ENCODE peak calls at places on chromosomes 11 and 22, in eight cellular contexts. One of them, this sample, is unnamed.

GRCh38 chr11:65574963-65575567 is 788 bp upstream of the EHBP1L1 start:
- DNase-seq in tibial artery: no peak
- DNase-seq in NCI-H460: no peak
- DNase-seq in stimulated activated CD8-positive, alpha-beta memory T cell treated with anti-CD3 and anti-CD28 coated beads, Interleukin-15, amount 100 ng/mL, for 1 hour: no peak
- DNase-seq in nephron progenitor cell: no peak
- DNase-seq in NCI-H2081: peak; percentile 91
- DNase-seq in AG10803: no peak
- DNase-seq in stimulated activated CD4-positive, alpha-beta T cell treated with anti-CD3 and anti-CD28 coated beads, Interleukin-4, amount 100 ng/mL, for 48 hours: no peak
- DNase-seq in this sample: no peak

GRCh38 chr22:24953294-24954113 is 988 bp downstream of the KIAA1671 start:
- DNase-seq in nephron progenitor cell: peak; percentile 55
- DNase-seq in stimulated activated CD8-positive, alpha-beta memory T cell treated with anti-CD3 and anti-CD28 coated beads, Interleukin-15, amount 100 ng/mL, for 1 hour: no peak
- DNase-seq in stimulated activated CD4-positive, alpha-beta T cell treated with anti-CD3 and anti-CD28 coated beads, Interleukin-4, amount 100 ng/mL, for 48 hours: no peak
- DNase-seq in NCI-H2081: no peak
- DNase-seq in NCI-H460: no peak
- DNase-seq in AG10803: no peak
- DNase-seq in tibial artery: no peak
- DNase-seq in this sample: no peak

GRCh38 chr11:31798057-31799035 is 12.8 kb downstream of the PAX6 start:
- DNase-seq in NCI-H460: no peak
- DNase-seq in AG10803: no peak
- DNase-seq in nephron progenitor cell: peak; percentile 64
- DNase-seq in stimulated activated CD4-positive, alpha-beta T cell treated with anti-CD3 and anti-CD28 coated beads, Interleukin-4, amount 100 ng/mL, for 48 hours: no peak
- DNase-seq in NCI-H2081: no peak
- DNase-seq in tibial artery: no peak
- DNase-seq in stimulated activated CD8-positive, alpha-beta memory T cell treated with anti-CD3 and anti-CD28 coated beads, Interleukin-15, amount 100 ng/mL, for 1 hour: no peak
- DNase-seq in this sample: no peak

GRCh38 chr11:71429701-71430100 is 18.5 kb downstream of the DHCR7 start:
- DNase-seq in tibial artery: no peak
- DNase-seq in stimulated activated CD8-positive, alpha-beta memory T cell treated with anti-CD3 and anti-CD28 coated beads, Interleukin-15, amount 100 ng/mL, for 1 hour: no peak
- DNase-seq in NCI-H460: no peak
- DNase-seq in AG10803: no peak
- DNase-seq in stimulated activated CD4-positive, alpha-beta T cell treated with anti-CD3 and anti-CD28 coated beads, Interleukin-4, amount 100 ng/mL, for 48 hours: no peak
- DNase-seq in NCI-H2081: no peak
- DNase-seq in nephron progenitor cell: no peak
- DNase-seq in this sample: no peak

GRCh38 chr11:31800398-31801265 is 10.5 kb downstream of the PAX6 start:
- DNase-seq in nephron progenitor cell: no peak
- DNase-seq in NCI-H460: no peak
- DNase-seq in AG10803: no peak
- DNase-seq in stimulated activated CD4-positive, alpha-beta T cell treated with anti-CD3 and anti-CD28 coated beads, Interleukin-4, amount 100 ng/mL, for 48 hours: no peak
- DNase-seq in stimulated activated CD8-positive, alpha-beta memory T cell treated with anti-CD3 and anti-CD28 coated beads, Interleukin-15, amount 100 ng/mL, for 1 hour: no peak
- DNase-seq in tibial artery: no peak
- DNase-seq in NCI-H2081: no peak
- DNase-seq in this sample: no peak

GRCh38 chr11:1409108-1409851 is 19.5 kb downstream of the BRSK2 start:
- DNase-seq in NCI-H2081: no peak
- DNase-seq in stimulated activated CD8-positive, alpha-beta memory T cell treated with anti-CD3 and anti-CD28 coated beads, Interleukin-15, amount 100 ng/mL, for 1 hour: no peak
- DNase-seq in AG10803: no peak
- DNase-seq in NCI-H460: no peak
- DNase-seq in stimulated activated CD4-positive, alpha-beta T cell treated with anti-CD3 and anti-CD28 coated beads, Interleukin-4, amount 100 ng/mL, for 48 hours: no peak
- DNase-seq in tibial artery: no peak
- DNase-seq in nephron progenitor cell: no peak
- DNase-seq in this sample: no peak

GRCh38 chr22:47014946-47015345 is 252.5 kb downstream of the TBC1D22A start:
- DNase-seq in tibial artery: peak; percentile 24
- DNase-seq in nephron progenitor cell: no peak
- DNase-seq in stimulated activated CD4-positive, alpha-beta T cell treated with anti-CD3 and anti-CD28 coated beads, Interleukin-4, amount 100 ng/mL, for 48 hours: no peak
- DNase-seq in NCI-H2081: no peak
- DNase-seq in stimulated activated CD8-positive, alpha-beta memory T cell treated with anti-CD3 and anti-CD28 coated beads, Interleukin-15, amount 100 ng/mL, for 1 hour: no peak
- DNase-seq in AG10803: no peak
- DNase-seq in NCI-H460: no peak
- DNase-seq in this sample: no peak

GRCh38 chr11:27699242-27699925 is 871 bp downstream of the BDNF start:
- DNase-seq in nephron progenitor cell: peak; percentile 45
- DNase-seq in stimulated activated CD4-positive, alpha-beta T cell treated with anti-CD3 and anti-CD28 coated beads, Interleukin-4, amount 100 ng/mL, for 48 hours: no peak
- DNase-seq in stimulated activated CD8-positive, alpha-beta memory T cell treated with anti-CD3 and anti-CD28 coated beads, Interleukin-15, amount 100 ng/mL, for 1 hour: no peak
- DNase-seq in AG10803: no peak
- DNase-seq in NCI-H460: no peak
- DNase-seq in NCI-H2081: no peak
- DNase-seq in tibial artery: no peak
- DNase-seq in this sample: no peak

GRCh38 chr11:5288108-5288911 is 13.4 kb downstream of the OR51B4 start:
- DNase-seq in NCI-H460: no peak
- DNase-seq in stimulated activated CD8-positive, alpha-beta memory T cell treated with anti-CD3 and anti-CD28 coated beads, Interleukin-15, amount 100 ng/mL, for 1 hour: no peak
- DNase-seq in AG10803: no peak
- DNase-seq in stimulated activated CD4-positive, alpha-beta T cell treated with anti-CD3 and anti-CD28 coated beads, Interleukin-4, amount 100 ng/mL, for 48 hours: no peak
- DNase-seq in nephron progenitor cell: no peak
- DNase-seq in tibial artery: no peak
- DNase-seq in NCI-H2081: no peak
- DNase-seq in this sample: no peak

GRCh38 chr11:75775056-75775455 is 6.5 kb downstream of the DGAT2 start:
- DNase-seq in stimulated activated CD4-positive, alpha-beta T cell treated with anti-CD3 and anti-CD28 coated beads, Interleukin-4, amount 100 ng/mL, for 48 hours: no peak
- DNase-seq in AG10803: no peak
- DNase-seq in stimulated activated CD8-positive, alpha-beta memory T cell treated with anti-CD3 and anti-CD28 coated beads, Interleukin-15, amount 100 ng/mL, for 1 hour: no peak
- DNase-seq in tibial artery: no peak
- DNase-seq in NCI-H2081: no peak
- DNase-seq in NCI-H460: no peak
- DNase-seq in nephron progenitor cell: no peak
- DNase-seq in this sample: no peak

GRCh38 chr11:69074786-69075185 is 26.1 kb downstream of the TPCN2 start:
- DNase-seq in AG10803: no peak
- DNase-seq in tibial artery: no peak
- DNase-seq in NCI-H460: no peak
- DNase-seq in nephron progenitor cell: no peak
- DNase-seq in NCI-H2081: no peak
- DNase-seq in stimulated activated CD4-positive, alpha-beta T cell treated with anti-CD3 and anti-CD28 coated beads, Interleukin-4, amount 100 ng/mL, for 48 hours: no peak
- DNase-seq in stimulated activated CD8-positive, alpha-beta memory T cell treated with anti-CD3 and anti-CD28 coated beads, Interleukin-15, amount 100 ng/mL, for 1 hour: no peak
- DNase-seq in this sample: no peak

GRCh38 chr11:46345881-46346484 is 1.3 kb upstream of the DGKZ start:
- DNase-seq in stimulated activated CD8-positive, alpha-beta memory T cell treated with anti-CD3 and anti-CD28 coated beads, Interleukin-15, amount 100 ng/mL, for 1 hour: no peak
- DNase-seq in NCI-H460: no peak
- DNase-seq in nephron progenitor cell: no peak
- DNase-seq in stimulated activated CD4-positive, alpha-beta T cell treated with anti-CD3 and anti-CD28 coated beads, Interleukin-4, amount 100 ng/mL, for 48 hours: no peak
- DNase-seq in AG10803: no peak
- DNase-seq in NCI-H2081: no peak
- DNase-seq in tibial artery: no peak
- DNase-seq in this sample: no peak

GRCh38 chr11:76763573-76764348 is 19.4 kb upstream of the TSKU start:
- DNase-seq in nephron progenitor cell: no peak
- DNase-seq in tibial artery: peak; percentile 56
- DNase-seq in NCI-H2081: no peak
- DNase-seq in AG10803: peak; percentile 85
- DNase-seq in stimulated activated CD4-positive, alpha-beta T cell treated with anti-CD3 and anti-CD28 coated beads, Interleukin-4, amount 100 ng/mL, for 48 hours: no peak
- DNase-seq in NCI-H460: no peak
- DNase-seq in stimulated activated CD8-positive, alpha-beta memory T cell treated with anti-CD3 and anti-CD28 coated beads, Interleukin-15, amount 100 ng/mL, for 1 hour: no peak
- DNase-seq in this sample: no peak

GRCh38 chr22:20748820-20749428 is 25.0 kb upstream of the SERPIND1 start:
- DNase-seq in nephron progenitor cell: no peak
- DNase-seq in NCI-H460: no peak
- DNase-seq in AG10803: no peak
- DNase-seq in NCI-H2081: no peak
- DNase-seq in tibial artery: no peak
- DNase-seq in stimulated activated CD4-positive, alpha-beta T cell treated with anti-CD3 and anti-CD28 coated beads, Interleukin-4, amount 100 ng/mL, for 48 hours: no peak
- DNase-seq in stimulated activated CD8-positive, alpha-beta memory T cell treated with anti-CD3 and anti-CD28 coated beads, Interleukin-15, amount 100 ng/mL, for 1 hour: no peak
- DNase-seq in this sample: no peak

GRCh38 chr11:130369713-130370112 is 55.0 kb upstream of the ZBTB44 start:
- DNase-seq in NCI-H2081: no peak
- DNase-seq in nephron progenitor cell: no peak
- DNase-seq in NCI-H460: no peak
- DNase-seq in stimulated activated CD4-positive, alpha-beta T cell treated with anti-CD3 and anti-CD28 coated beads, Interleukin-4, amount 100 ng/mL, for 48 hours: no peak
- DNase-seq in tibial artery: no peak
- DNase-seq in AG10803: no peak
- DNase-seq in stimulated activated CD8-positive, alpha-beta memory T cell treated with anti-CD3 and anti-CD28 coated beads, Interleukin-15, amount 100 ng/mL, for 1 hour: no peak
- DNase-seq in this sample: no peak

GRCh38 chr11:102225689-102226562 is 91.4 kb upstream of the BIRC3 start:
- DNase-seq in AG10803: peak; percentile 91
- DNase-seq in stimulated activated CD4-positive, alpha-beta T cell treated with anti-CD3 and anti-CD28 coated beads, Interleukin-4, amount 100 ng/mL, for 48 hours: no peak
- DNase-seq in stimulated activated CD8-positive, alpha-beta memory T cell treated with anti-CD3 and anti-CD28 coated beads, Interleukin-15, amount 100 ng/mL, for 1 hour: no peak
- DNase-seq in NCI-H2081: no peak
- DNase-seq in nephron progenitor cell: no peak
- DNase-seq in NCI-H460: no peak
- DNase-seq in tibial artery: no peak
- DNase-seq in this sample: no peak

GRCh38 chr11:70244698-70245097 is 25.8 kb upstream of the PPFIA1 start:
- DNase-seq in nephron progenitor cell: no peak
- DNase-seq in AG10803: peak; percentile 65
- DNase-seq in stimulated activated CD4-positive, alpha-beta T cell treated with anti-CD3 and anti-CD28 coated beads, Interleukin-4, amount 100 ng/mL, for 48 hours: no peak
- DNase-seq in NCI-H460: no peak
- DNase-seq in NCI-H2081: no peak
- DNase-seq in tibial artery: no peak
- DNase-seq in stimulated activated CD8-positive, alpha-beta memory T cell treated with anti-CD3 and anti-CD28 coated beads, Interleukin-15, amount 100 ng/mL, for 1 hour: no peak
- DNase-seq in this sample: no peak

GRCh38 chr11:130598433-130598832 is 150.0 kb downstream of the ADAMTS15 start:
- DNase-seq in NCI-H2081: no peak
- DNase-seq in tibial artery: no peak
- DNase-seq in stimulated activated CD4-positive, alpha-beta T cell treated with anti-CD3 and anti-CD28 coated beads, Interleukin-4, amount 100 ng/mL, for 48 hours: no peak
- DNase-seq in NCI-H460: no peak
- DNase-seq in AG10803: no peak
- DNase-seq in stimulated activated CD8-positive, alpha-beta memory T cell treated with anti-CD3 and anti-CD28 coated beads, Interleukin-15, amount 100 ng/mL, for 1 hour: no peak
- DNase-seq in nephron progenitor cell: no peak
- DNase-seq in this sample: no peak

GRCh38 chr22:44622147-44622427 is 79.9 kb upstream of the PRR5 start:
- DNase-seq in tibial artery: no peak
- DNase-seq in NCI-H2081: peak; percentile 18
- DNase-seq in NCI-H460: no peak
- DNase-seq in AG10803: no peak
- DNase-seq in nephron progenitor cell: no peak
- DNase-seq in stimulated activated CD8-positive, alpha-beta memory T cell treated with anti-CD3 and anti-CD28 coated beads, Interleukin-15, amount 100 ng/mL, for 1 hour: no peak
- DNase-seq in stimulated activated CD4-positive, alpha-beta T cell treated with anti-CD3 and anti-CD28 coated beads, Interleukin-4, amount 100 ng/mL, for 48 hours: no peak
- DNase-seq in this sample: no peak

GRCh38 chr11:126547691-126548090 is 192.2 kb downstream of the ST3GAL4 start:
- DNase-seq in NCI-H460: no peak
- DNase-seq in stimulated activated CD8-positive, alpha-beta memory T cell treated with anti-CD3 and anti-CD28 coated beads, Interleukin-15, amount 100 ng/mL, for 1 hour: no peak
- DNase-seq in stimulated activated CD4-positive, alpha-beta T cell treated with anti-CD3 and anti-CD28 coated beads, Interleukin-4, amount 100 ng/mL, for 48 hours: no peak
- DNase-seq in nephron progenitor cell: no peak
- DNase-seq in NCI-H2081: no peak
- DNase-seq in AG10803: peak; percentile 36
- DNase-seq in tibial artery: no peak
- DNase-seq in this sample: no peak

GRCh38 chr11:18567081-18567480 is 21.5 kb downstream of the UEVLD start:
- DNase-seq in stimulated activated CD8-positive, alpha-beta memory T cell treated with anti-CD3 and anti-CD28 coated beads, Interleukin-15, amount 100 ng/mL, for 1 hour: no peak
- DNase-seq in NCI-H460: no peak
- DNase-seq in nephron progenitor cell: no peak
- DNase-seq in tibial artery: no peak
- DNase-seq in NCI-H2081: no peak
- DNase-seq in stimulated activated CD4-positive, alpha-beta T cell treated with anti-CD3 and anti-CD28 coated beads, Interleukin-4, amount 100 ng/mL, for 48 hours: no peak
- DNase-seq in AG10803: peak; percentile 27
- DNase-seq in this sample: no peak